ENCODE peak calls at places on chromosomes 13 and 19, in eight cellular contexts. I, L, Q, Y, S, B, P and F are unnamed samples.

GRCh38 chr19:3375221-3376088 is 9.1 kb downstream of the NFIC start:
- DNase-seq in B (peak; percentile 99), L (no peak), S (no peak), I (peak; percentile 87), Y (no peak), Q (no peak), P (no peak), F (peak; percentile 97)

GRCh38 chr19:58248886-58249285 is 20.2 kb downstream of the ZNF544 start:
- DNase-seq in I (no peak), P (no peak), Y (no peak), B (no peak), S (no peak), Q (no peak), L (no peak), F (no peak)

GRCh38 chr19:39746836-39747529 is 9.2 kb upstream of the CLC start:
- DNase-seq in S (no peak), P (no peak), L (no peak), I (no peak), B (no peak), Y (no peak), Q (no peak), F (no peak)

GRCh38 chr13:40665754-40666057 is 735 bp downstream of the FOXO1 start:
- DNase-seq in Y (no peak), S (no peak), P (no peak), I (no peak), Q (no peak), B (no peak), L (peak; percentile 17), F (no peak)

GRCh38 chr13:96041326-96042092 is 11.7 kb downstream of the UGGT2 start:
- DNase-seq in P (no peak), S (no peak), Y (no peak), Q (no peak), I (no peak), L (no peak), B (no peak), F (no peak)

GRCh38 chr19:33868821-33869412 is 72.2 kb downstream of the KCTD15 start:
- DNase-seq in B (no peak), S (no peak), Q (no peak), I (peak; percentile 51), P (peak; percentile 44), L (no peak), Y (no peak), F (no peak)

GRCh38 chr19:50460161-50460765 is 16.0 kb upstream of the EMC10 start:
- DNase-seq in B (no peak), P (no peak), I (peak; percentile 34), L (no peak), S (peak; percentile 63), Y (no peak), Q (no peak), F (no peak)

GRCh38 chr13:52345631-52346251 is 60.2 kb downstream of the THSD1 start:
- DNase-seq in I (no peak), Q (no peak), Y (no peak), B (no peak), P (no peak), S (no peak), L (no peak), F (no peak)

GRCh38 chr13:48849515-48849914 is 126.2 kb upstream of the FNDC3A start:
- DNase-seq in B (no peak), Q (no peak), L (no peak), I (no peak), S (no peak), Y (no peak), P (no peak), F (no peak)

GRCh38 chr13:20128459-20128927 is 32.4 kb downstream of the GJA3 start:
- DNase-seq in S (no peak), Q (no peak), L (no peak), I (no peak), P (peak; percentile 54), Y (no peak), B (no peak), F (no peak)

GRCh38 chr13:110812111-110812868 is 98.8 kb downstream of the ING1 start:
- DNase-seq in B (peak; percentile 66), I (peak; percentile 49), Q (no peak), Y (no peak), S (no peak), P (no peak), L (no peak), F (peak; percentile 51)

GRCh38 chr19:17703823-17704463 is 15.3 kb upstream of the MAP1S start:
- DNase-seq in L (peak; percentile 68), P (no peak), Q (peak; percentile 71), S (peak; percentile 52), Y (no peak), B (no peak), I (peak; percentile 66), F (peak; percentile 63)

GRCh38 chr19:33568706-33569105 is 47.1 kb upstream of the PEPD start:
- DNase-seq in Y (no peak), B (no peak), P (no peak), Q (no peak), L (no peak), S (no peak), I (no peak), F (no peak)

GRCh38 chr19:13835791-13836723 is 40.8 kb downstream of the ZSWIM4 start:
- DNase-seq in P (no peak), I (peak; percentile 47), S (no peak), B (peak; percentile 84), L (no peak), Q (no peak), Y (no peak), F (no peak)

GRCh38 chr13:26061947-26062346 is 10.1 kb upstream of the SHISA2 start:
- DNase-seq in Q (no peak), L (no peak), Y (no peak), S (no peak), I (peak; percentile 67), P (peak; percentile 16), B (no peak), F (no peak)

GRCh38 chr13:43985437-43986051 is 105.8 kb downstream of the LACC1 start:
- DNase-seq in Y (no peak), B (no peak), Q (no peak), S (no peak), L (no peak), P (no peak), I (no peak), F (no peak)

GRCh38 chr13:27043013-27043412 is 128.6 kb downstream of the USP12 start:
- DNase-seq in P (peak; percentile 70), I (peak; percentile 89), S (no peak), L (no peak), B (no peak), Y (peak; percentile 96), Q (no peak), F (no peak)

GRCh38 chr19:9431475-9431874 is 3.9 kb downstream of the ZNF266 start:
- DNase-seq in L (no peak), Y (no peak), P (peak; percentile 19), S (no peak), Q (no peak), B (no peak), I (peak; percentile 30), F (no peak)

GRCh38 chr19:32649751-32650150 is 25.2 kb downstream of the ANKRD27 start:
- DNase-seq in I (no peak), L (no peak), B (no peak), Q (no peak), P (no peak), S (no peak), Y (no peak), F (no peak)

GRCh38 chr13:111211789-111212516 is 96.8 kb downstream of the ARHGEF7 start:
- DNase-seq in L (no peak), I (no peak), P (no peak), B (no peak), Q (no peak), Y (no peak), S (no peak), F (no peak)